ENCODE peak calls at places on chromosomes 1 and 21, in nine cellular contexts. One of them, this sample, is unnamed.

GRCh38 chr21:38807987-38808386 is 2.3 kb downstream of the ETS2 start:
- DNase-seq in endothelial cell: no peak
- DNase-seq in Calu3: no peak
- DNase-seq in NB4: no peak
- DNase-seq in AG09319: no peak
- DNase-seq in RWPE1: no peak
- DNase-seq in BE2C: no peak
- DNase-seq in neural crest cell: no peak
- DNase-seq in gastrocnemius medialis: no peak
- DNase-seq in this sample: no peak

GRCh38 chr1:101613549-101613948 is 376.7 kb downstream of the S1PR1 start:
- DNase-seq in endothelial cell: no peak
- DNase-seq in Calu3: no peak
- DNase-seq in NB4: no peak
- DNase-seq in AG09319: no peak
- DNase-seq in RWPE1: no peak
- DNase-seq in BE2C: no peak
- DNase-seq in neural crest cell: no peak
- DNase-seq in gastrocnemius medialis: no peak
- DNase-seq in this sample: no peak

GRCh38 chr1:98323906-98324358 is 337.6 kb upstream of the SNX7 start:
- DNase-seq in endothelial cell: peak; percentile 23
- DNase-seq in Calu3: peak; percentile 82
- DNase-seq in NB4: peak; percentile 94
- DNase-seq in AG09319: peak; percentile 61
- DNase-seq in RWPE1: peak; percentile 72
- DNase-seq in BE2C: no peak
- DNase-seq in neural crest cell: no peak
- DNase-seq in gastrocnemius medialis: peak; percentile 10
- DNase-seq in this sample: no peak

GRCh38 chr21:45997495-45998275 is 16.1 kb downstream of the COL6A1 start:
- DNase-seq in endothelial cell: peak; percentile 3
- DNase-seq in Calu3: no peak
- DNase-seq in NB4: no peak
- DNase-seq in AG09319: no peak
- DNase-seq in RWPE1: no peak
- DNase-seq in BE2C: peak; percentile 10
- DNase-seq in neural crest cell: no peak
- DNase-seq in gastrocnemius medialis: peak; percentile 11
- DNase-seq in this sample: peak; percentile 91

GRCh38 chr1:59406437-59407164 is 109.7 kb downstream of the FGGY start:
- DNase-seq in endothelial cell: no peak
- DNase-seq in Calu3: no peak
- DNase-seq in NB4: no peak
- DNase-seq in AG09319: no peak
- DNase-seq in RWPE1: no peak
- DNase-seq in BE2C: no peak
- DNase-seq in neural crest cell: no peak
- DNase-seq in gastrocnemius medialis: no peak
- DNase-seq in this sample: no peak

GRCh38 chr1:2378956-2379732 is 12.2 kb downstream of the MORN1 start:
- DNase-seq in endothelial cell: no peak
- DNase-seq in Calu3: no peak
- DNase-seq in NB4: no peak
- DNase-seq in AG09319: no peak
- DNase-seq in RWPE1: no peak
- DNase-seq in BE2C: no peak
- DNase-seq in neural crest cell: no peak
- DNase-seq in gastrocnemius medialis: no peak
- DNase-seq in this sample: peak; percentile 47

GRCh38 chr1:171995573-171995972 is 154.3 kb downstream of the DNM3 start:
- DNase-seq in endothelial cell: no peak
- DNase-seq in Calu3: no peak
- DNase-seq in NB4: no peak
- DNase-seq in AG09319: no peak
- DNase-seq in RWPE1: no peak
- DNase-seq in BE2C: no peak
- DNase-seq in neural crest cell: no peak
- DNase-seq in gastrocnemius medialis: no peak
- DNase-seq in this sample: no peak

GRCh38 chr1:204882479-204882878 is 11.8 kb downstream of the NFASC start:
- DNase-seq in endothelial cell: no peak
- DNase-seq in Calu3: no peak
- DNase-seq in NB4: no peak
- DNase-seq in AG09319: no peak
- DNase-seq in RWPE1: no peak
- DNase-seq in BE2C: no peak
- DNase-seq in neural crest cell: no peak
- DNase-seq in gastrocnemius medialis: no peak
- DNase-seq in this sample: no peak

GRCh38 chr1:240682843-240683242 is 70.9 kb upstream of the GREM2 start:
- DNase-seq in endothelial cell: no peak
- DNase-seq in Calu3: no peak
- DNase-seq in NB4: no peak
- DNase-seq in AG09319: no peak
- DNase-seq in RWPE1: no peak
- DNase-seq in BE2C: no peak
- DNase-seq in neural crest cell: no peak
- DNase-seq in gastrocnemius medialis: no peak
- DNase-seq in this sample: no peak

GRCh38 chr1:179369751-179370341 is 4.1 kb downstream of the AXDND1 start:
- DNase-seq in endothelial cell: peak; percentile 37
- DNase-seq in Calu3: peak; percentile 45
- DNase-seq in NB4: peak; percentile 74
- DNase-seq in AG09319: peak; percentile 36
- DNase-seq in RWPE1: peak; percentile 70
- DNase-seq in BE2C: peak; percentile 21
- DNase-seq in neural crest cell: peak; percentile 25
- DNase-seq in gastrocnemius medialis: no peak
- DNase-seq in this sample: no peak

GRCh38 chr1:206472454-206472853 is 2.2 kb downstream of the IKBKE start:
- DNase-seq in endothelial cell: peak; percentile 61
- DNase-seq in Calu3: peak; percentile 74
- DNase-seq in NB4: peak; percentile 97
- DNase-seq in AG09319: peak; percentile 29
- DNase-seq in RWPE1: no peak
- DNase-seq in BE2C: no peak
- DNase-seq in neural crest cell: no peak
- DNase-seq in gastrocnemius medialis: no peak
- DNase-seq in this sample: no peak

GRCh38 chr1:119467219-119467618 is 39.8 kb upstream of the HSD3B1 start:
- DNase-seq in endothelial cell: no peak
- DNase-seq in Calu3: no peak
- DNase-seq in NB4: no peak
- DNase-seq in AG09319: no peak
- DNase-seq in RWPE1: peak; percentile 26
- DNase-seq in BE2C: no peak
- DNase-seq in neural crest cell: no peak
- DNase-seq in gastrocnemius medialis: no peak
- DNase-seq in this sample: no peak

GRCh38 chr1:221868894-221869293 is 127.0 kb upstream of the DUSP10 start:
- DNase-seq in endothelial cell: no peak
- DNase-seq in Calu3: peak; percentile 10
- DNase-seq in NB4: no peak
- DNase-seq in AG09319: peak; percentile 60
- DNase-seq in RWPE1: peak; percentile 87
- DNase-seq in BE2C: no peak
- DNase-seq in neural crest cell: no peak
- DNase-seq in gastrocnemius medialis: no peak
- DNase-seq in this sample: no peak

GRCh38 chr1:226891846-226892533 is 21.6 kb downstream of the PSEN2 start:
- DNase-seq in endothelial cell: no peak
- DNase-seq in Calu3: no peak
- DNase-seq in NB4: no peak
- DNase-seq in AG09319: no peak
- DNase-seq in RWPE1: no peak
- DNase-seq in BE2C: no peak
- DNase-seq in neural crest cell: no peak
- DNase-seq in gastrocnemius medialis: no peak
- DNase-seq in this sample: no peak

GRCh38 chr1:166354411-166354810 is 187.6 kb upstream of the FAM78B start:
- DNase-seq in endothelial cell: no peak
- DNase-seq in Calu3: no peak
- DNase-seq in NB4: peak; percentile 1
- DNase-seq in AG09319: no peak
- DNase-seq in RWPE1: no peak
- DNase-seq in BE2C: no peak
- DNase-seq in neural crest cell: no peak
- DNase-seq in gastrocnemius medialis: no peak
- DNase-seq in this sample: no peak
- TF ChIP-seq CTCF in endothelial cell: no peak
- TF ChIP-seq CTCF in Calu3: no peak
- TF ChIP-seq CTCF in NB4: no peak
- TF ChIP-seq CTCF in AG09319: no peak
- TF ChIP-seq CTCF in RWPE1: no peak
- TF ChIP-seq CTCF in BE2C: no peak
- TF ChIP-seq CTCF in neural crest cell: no peak
- TF ChIP-seq CTCF in gastrocnemius medialis: no peak
- TF ChIP-seq CTCF in this sample: no peak

DNA sequence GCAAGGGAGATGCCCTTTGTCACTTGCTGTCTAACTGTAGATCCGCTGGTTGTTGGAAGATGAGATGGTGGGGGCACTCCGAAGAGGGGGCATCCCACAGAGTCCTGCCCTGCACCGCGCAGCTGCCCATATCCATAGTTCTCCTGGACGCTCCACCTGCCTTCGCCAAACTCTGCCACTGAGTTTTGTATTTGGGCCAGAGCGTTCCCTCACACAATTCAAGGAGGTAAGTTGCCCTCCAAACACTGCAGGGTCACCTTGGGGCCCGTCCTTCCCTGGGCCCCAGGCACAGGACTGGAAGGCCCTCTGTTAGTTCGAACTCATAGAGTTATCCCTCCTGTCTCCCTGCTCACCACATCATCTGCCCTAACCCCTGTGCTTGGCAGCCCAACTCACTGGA is 22.1 kb downstream of the HYI start:
- DNase-seq in endothelial cell: no peak
- DNase-seq in Calu3: no peak
- DNase-seq in NB4: no peak
- DNase-seq in AG09319: no peak
- DNase-seq in RWPE1: no peak
- DNase-seq in BE2C: no peak
- DNase-seq in neural crest cell: no peak
- DNase-seq in gastrocnemius medialis: no peak
- DNase-seq in this sample: no peak
- TF ChIP-seq CTCF in endothelial cell: no peak
- TF ChIP-seq CTCF in Calu3: no peak
- TF ChIP-seq CTCF in NB4: no peak
- TF ChIP-seq CTCF in AG09319: no peak
- TF ChIP-seq CTCF in RWPE1: no peak
- TF ChIP-seq CTCF in BE2C: no peak
- TF ChIP-seq CTCF in neural crest cell: no peak
- TF ChIP-seq CTCF in gastrocnemius medialis: no peak
- TF ChIP-seq CTCF in this sample: no peak

GRCh38 chr1:84435159-84435558 is 36.9 kb downstream of the DNASE2B start:
- DNase-seq in endothelial cell: no peak
- DNase-seq in Calu3: no peak
- DNase-seq in NB4: peak; percentile 9
- DNase-seq in AG09319: no peak
- DNase-seq in RWPE1: no peak
- DNase-seq in BE2C: no peak
- DNase-seq in neural crest cell: no peak
- DNase-seq in gastrocnemius medialis: no peak
- DNase-seq in this sample: no peak

GRCh38 chr1:84430519-84430918 is 32.2 kb downstream of the DNASE2B start:
- DNase-seq in endothelial cell: no peak
- DNase-seq in Calu3: no peak
- DNase-seq in NB4: no peak
- DNase-seq in AG09319: no peak
- DNase-seq in RWPE1: no peak
- DNase-seq in BE2C: no peak
- DNase-seq in neural crest cell: no peak
- DNase-seq in gastrocnemius medialis: no peak
- DNase-seq in this sample: no peak

GRCh38 chr1:84434081-84434755 is 35.9 kb downstream of the DNASE2B start:
- DNase-seq in endothelial cell: no peak
- DNase-seq in Calu3: peak; percentile 39
- DNase-seq in NB4: no peak
- DNase-seq in AG09319: no peak
- DNase-seq in RWPE1: no peak
- DNase-seq in BE2C: no peak
- DNase-seq in neural crest cell: no peak
- DNase-seq in gastrocnemius medialis: no peak
- DNase-seq in this sample: no peak

GRCh38 chr1:84434756-84435142 is 36.5 kb downstream of the DNASE2B start:
- DNase-seq in endothelial cell: no peak
- DNase-seq in Calu3: no peak
- DNase-seq in NB4: no peak
- DNase-seq in AG09319: no peak
- DNase-seq in RWPE1: no peak
- DNase-seq in BE2C: no peak
- DNase-seq in neural crest cell: no peak
- DNase-seq in gastrocnemius medialis: no peak
- DNase-seq in this sample: no peak

DNA sequence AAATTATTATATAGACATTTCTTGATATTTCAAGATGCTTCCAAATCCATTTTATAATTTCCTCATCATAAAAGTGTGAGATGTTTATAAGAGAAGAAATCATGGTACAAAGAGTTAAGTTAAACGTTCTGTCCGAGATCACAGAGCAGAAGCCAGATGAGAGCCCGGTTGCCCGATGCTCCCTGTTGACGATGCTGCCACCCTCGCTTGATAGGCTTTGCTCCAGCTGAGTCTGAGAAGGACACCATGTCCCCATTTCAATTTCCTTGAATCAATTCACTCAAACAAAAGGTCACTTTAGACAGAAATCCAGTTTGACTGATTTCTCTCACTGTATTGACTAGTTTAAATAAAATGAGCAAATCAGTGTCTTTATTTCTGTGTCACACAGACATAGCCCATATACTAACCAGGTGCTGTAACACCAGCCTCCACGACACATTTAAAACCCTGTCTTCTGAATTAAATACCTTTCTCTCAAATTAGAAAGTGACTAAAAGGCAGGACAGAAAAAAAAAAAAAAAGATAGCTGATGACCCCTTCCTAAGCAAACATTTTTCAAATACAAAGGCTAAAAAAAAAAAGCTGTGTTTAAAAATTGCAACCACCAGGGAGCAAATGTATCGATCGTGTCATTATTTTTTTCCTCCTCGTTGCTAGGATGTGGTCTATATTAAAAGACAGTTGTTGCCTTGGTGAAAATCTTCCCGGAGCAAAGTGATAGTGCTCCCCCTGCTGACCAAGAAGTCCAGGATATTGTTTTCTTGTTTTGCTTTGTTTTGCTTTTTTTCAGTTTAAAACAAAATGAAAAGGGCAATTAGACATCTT is 35.2 kb downstream of the DNASE2B start:
- DNase-seq in endothelial cell: peak; percentile 51
- DNase-seq in Calu3: peak; percentile 69
- DNase-seq in NB4: peak; percentile 76
- DNase-seq in AG09319: peak; percentile 55
- DNase-seq in RWPE1: peak; percentile 59
- DNase-seq in BE2C: peak; percentile 36
- DNase-seq in neural crest cell: peak; percentile 53
- DNase-seq in gastrocnemius medialis: peak; percentile 24
- DNase-seq in this sample: no peak
- TF ChIP-seq CTCF in endothelial cell: peak; percentile 83
- TF ChIP-seq CTCF in Calu3: peak; percentile 75
- TF ChIP-seq CTCF in NB4: peak; percentile 48
- TF ChIP-seq CTCF in AG09319: peak; percentile 72
- TF ChIP-seq CTCF in RWPE1: peak; percentile 79
- TF ChIP-seq CTCF in BE2C: peak; percentile 68
- TF ChIP-seq CTCF in neural crest cell: peak; percentile 92
- TF ChIP-seq CTCF in gastrocnemius medialis: peak; percentile 61
- TF ChIP-seq CTCF in this sample: peak; percentile 98

GRCh38 chr1:41444246-41444645 is 40.2 kb downstream of the EDN2 start:
- DNase-seq in endothelial cell: no peak
- DNase-seq in Calu3: no peak
- DNase-seq in NB4: peak; percentile 22
- DNase-seq in AG09319: no peak
- DNase-seq in RWPE1: no peak
- DNase-seq in BE2C: no peak
- DNase-seq in neural crest cell: no peak
- DNase-seq in gastrocnemius medialis: no peak
- DNase-seq in this sample: no peak
- TF ChIP-seq CTCF in endothelial cell: peak; percentile 17
- TF ChIP-seq CTCF in Calu3: no peak
- TF ChIP-seq CTCF in NB4: peak; percentile 40
- TF ChIP-seq CTCF in AG09319: no peak
- TF ChIP-seq CTCF in RWPE1: no peak
- TF ChIP-seq CTCF in BE2C: peak; percentile 42
- TF ChIP-seq CTCF in neural crest cell: peak; percentile 40
- TF ChIP-seq CTCF in gastrocnemius medialis: no peak
- TF ChIP-seq CTCF in this sample: peak; percentile 47

This sample was measured in chondrocyte.